ENCODE peak calls at places on chromosome 20, in seven cellular contexts. R is heart right ventricle, C is MCF 10A, M is mammary epithelial cell, I is upper lobe of right lung, A is lower leg skin, Y is neural progenitor cell. S is an unnamed sample.

GRCh38 chr20:57043091-57043490 is 223.3 kb downstream of the BMP7 start:
- DNase-seq in M (peak), Y (no peak), R (no peak), I (peak), C (peak), A (no peak), S (no peak)

GRCh38 chr20:33893314-33893713 is 82.2 kb downstream of the CHMP4B start:
- DNase-seq in A (no peak), I (no peak), R (no peak), M (peak), C (no peak), Y (no peak), S (no peak)

GRCh38 chr20:33474097-33474846 is 15.6 kb upstream of the CBFA2T2 start:
- DNase-seq in C (no peak), I (no peak), M (no peak), A (no peak), R (no peak), Y (no peak), S (no peak)

GRCh38 chr20:8438748-8439147 is 306.7 kb downstream of the PLCB1 start:
- DNase-seq in M (no peak), C (no peak), R (no peak), Y (no peak), I (no peak), A (no peak), S (no peak)

GRCh38 chr20:48688579-48688978 is 139.2 kb downstream of the PREX1 start:
- DNase-seq in R (no peak), Y (no peak), M (no peak), A (no peak), C (no peak), I (no peak), S (no peak)

GRCh38 chr20:7113577-7114466 is 346.3 kb downstream of the BMP2 start:
- DNase-seq in I (no peak), C (peak), Y (peak), R (peak), M (peak), A (no peak), S (peak)

GRCh38 chr20:38809942-38810341 is 4.4 kb downstream of the PPP1R16B start:
- DNase-seq in R (no peak), A (peak), I (no peak), Y (no peak), C (no peak), M (no peak), S (no peak)

GRCh38 chr20:58584051-58584824 is 66.8 kb upstream of the STX16 start:
- DNase-seq in C (no peak), R (no peak), Y (no peak), A (peak), M (no peak), I (no peak), S (no peak)

GRCh38 chr20:34637245-34638185 is 39.4 kb downstream of the PIGU start:
- DNase-seq in R (peak), A (peak), Y (no peak), I (no peak), C (peak), M (peak), S (no peak)

GRCh38 chr20:47878601-47879004 is 93.3 kb upstream of the SULF2 start:
- DNase-seq in C (no peak), R (no peak), A (peak), I (no peak), M (peak), Y (no peak), S (no peak)

GRCh38 chr20:57650756-57651483 is 30.7 kb upstream of the ZBP1 start:
- DNase-seq in M (no peak), R (peak), C (no peak), I (peak), A (peak), Y (no peak), S (no peak)

GRCh38 chr20:47973519-47974233 is 188.4 kb upstream of the SULF2 start:
- DNase-seq in Y (peak), I (no peak), C (no peak), A (no peak), M (no peak), R (peak), S (no peak)

GRCh38 chr20:58025233-58025632 is 203.2 kb downstream of the ANKRD60 start:
- DNase-seq in Y (no peak), M (no peak), A (peak), C (no peak), I (no peak), R (peak), S (no peak)

GRCh38 chr20:59705651-59706101 is 101.3 kb downstream of the PHACTR3 start:
- DNase-seq in R (no peak), Y (no peak), M (no peak), C (no peak), A (peak), I (no peak), S (no peak)

GRCh38 chr20:61343934-61344333 is 91.9 kb downstream of the CDH4 start:
- DNase-seq in I (no peak), M (no peak), A (no peak), Y (no peak), C (no peak), R (no peak), S (no peak)

GRCh38 chr20:58900292-58900931 is 47.9 kb downstream of the GNAS start:
- DNase-seq in R (no peak), A (no peak), C (no peak), I (no peak), M (no peak), Y (peak), S (no peak)

GRCh38 chr20:2208897-2209296 is 86.9 kb upstream of the TGM3 start:
- DNase-seq in M (no peak), C (no peak), Y (no peak), I (no peak), R (no peak), A (no peak), S (no peak)

GRCh38 chr20:36480456-36481048 is 60.8 kb upstream of the MYL9 start:
- DNase-seq in M (no peak), A (no peak), Y (no peak), R (no peak), C (no peak), I (no peak), S (no peak)

GRCh38 chr20:54167909-54168872 is 5.6 kb downstream of the CYP24A1 start:
- DNase-seq in C (peak), R (no peak), I (no peak), M (no peak), A (no peak), Y (no peak), S (no peak)

GRCh38 chr20:53652090-53652858 is 58.6 kb upstream of the ZNF217 start:
- DNase-seq in A (no peak), M (no peak), C (no peak), R (no peak), Y (no peak), I (no peak), S (no peak)

GRCh38 chr20:64101731-64102621 is 5.4 kb downstream of the NPBWR2 start:
- DNase-seq in Y (peak), M (no peak), R (no peak), A (peak), I (peak), C (no peak), S (no peak)

GRCh38 chr20:23340524-23340923 is 10.1 kb upstream of the NXT1 start:
- DNase-seq in A (peak), C (peak), I (no peak), Y (peak), M (peak), R (peak), S (peak)

GRCh38 chr20:35820715-35821114 is 48.9 kb downstream of the PHF20 start:
- DNase-seq in Y (no peak), I (peak), A (peak), C (peak), M (no peak), R (no peak), S (no peak)

GRCh38 chr20:15378151-15378550 is 1040.7 kb upstream of the FLRT3 start:
- DNase-seq in C (no peak), M (no peak), Y (no peak), I (no peak), A (no peak), R (no peak), S (no peak)

GRCh38 chr20:42046686-42047085 is 428.5 kb upstream of the CHD6 start:
- DNase-seq in M (no peak), I (no peak), R (no peak), Y (no peak), C (no peak), A (no peak), S (no peak)

GRCh38 chr20:42043921-42044320 is 425.7 kb upstream of the CHD6 start:
- DNase-seq in C (no peak), Y (no peak), A (no peak), M (no peak), R (no peak), I (no peak), S (no peak)

GRCh38 chr20:42041000-42041565 is 422.9 kb upstream of the CHD6 start:
- DNase-seq in C (no peak), M (no peak), A (no peak), I (no peak), Y (peak), R (no peak), S (no peak)
- TF ChIP-seq CTCF in C (no peak), M (no peak), A (no peak), I (no peak), Y (peak), R (no peak), S (no peak)

DNA sequence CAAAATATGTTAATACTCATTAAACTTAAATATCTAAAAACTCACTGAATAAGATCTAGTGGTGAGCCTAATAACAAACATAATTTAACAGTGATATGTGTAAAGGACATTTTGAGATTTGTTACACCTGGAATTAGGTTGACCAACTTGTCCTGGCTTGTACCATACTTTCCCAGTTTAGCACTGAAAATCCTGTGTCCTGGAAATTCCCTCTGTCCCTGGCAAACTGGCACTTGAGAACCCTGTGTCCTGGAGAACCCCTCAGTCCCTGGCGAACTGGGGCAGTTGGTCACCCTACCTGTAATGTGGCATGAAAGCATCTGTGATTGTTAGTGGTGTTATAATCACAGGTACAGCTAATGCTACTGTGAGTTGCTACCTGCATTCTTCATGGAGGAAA is 6.9 kb upstream of the PRND start:
- DNase-seq in M (peak), A (no peak), R (no peak), I (no peak), Y (no peak), C (no peak), S (no peak)
- TF ChIP-seq CTCF in M (no peak), A (no peak), R (no peak), I (no peak), Y (no peak), C (no peak), S (no peak)

DNA sequence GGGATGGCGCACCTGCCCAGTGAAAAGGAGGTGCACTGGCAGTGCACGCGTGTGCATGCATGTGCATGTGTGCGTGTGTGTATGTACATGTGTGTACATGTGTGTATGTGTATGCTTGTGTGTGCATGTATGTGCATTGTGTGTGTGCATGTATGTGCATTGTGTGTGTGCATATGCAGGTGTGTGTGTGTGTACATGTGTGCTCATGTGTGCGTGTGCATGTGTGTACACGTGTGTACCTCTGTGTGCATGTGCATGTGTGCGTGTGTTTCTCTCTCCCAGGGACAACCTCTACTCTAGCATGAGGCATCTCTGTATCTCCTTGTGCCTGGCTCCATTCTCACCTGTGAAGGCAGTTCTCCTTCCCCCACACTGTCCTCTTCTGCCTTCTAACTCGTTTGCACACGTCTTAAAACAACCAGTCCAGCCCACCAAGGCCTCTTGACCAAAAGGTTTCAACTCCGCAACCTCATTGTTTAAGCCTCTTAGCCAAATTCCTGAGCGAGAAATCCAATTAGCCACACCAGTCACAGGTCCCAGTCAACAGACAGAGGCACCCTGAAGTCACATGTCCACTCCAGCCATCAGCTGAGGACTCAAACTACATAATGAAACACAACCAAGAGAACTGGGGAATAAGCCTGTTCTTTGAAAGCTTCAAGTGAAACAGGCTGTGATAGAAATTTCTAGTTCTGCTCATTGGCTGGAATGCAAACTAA is 103.5 kb upstream of the PTPRT start:
- DNase-seq in M (no peak), R (no peak), C (no peak), Y (peak), I (no peak), A (peak), S (no peak)
- TF ChIP-seq CTCF in M (no peak), R (no peak), C (no peak), Y (no peak), I (no peak), A (no peak), S (no peak)

DNA sequence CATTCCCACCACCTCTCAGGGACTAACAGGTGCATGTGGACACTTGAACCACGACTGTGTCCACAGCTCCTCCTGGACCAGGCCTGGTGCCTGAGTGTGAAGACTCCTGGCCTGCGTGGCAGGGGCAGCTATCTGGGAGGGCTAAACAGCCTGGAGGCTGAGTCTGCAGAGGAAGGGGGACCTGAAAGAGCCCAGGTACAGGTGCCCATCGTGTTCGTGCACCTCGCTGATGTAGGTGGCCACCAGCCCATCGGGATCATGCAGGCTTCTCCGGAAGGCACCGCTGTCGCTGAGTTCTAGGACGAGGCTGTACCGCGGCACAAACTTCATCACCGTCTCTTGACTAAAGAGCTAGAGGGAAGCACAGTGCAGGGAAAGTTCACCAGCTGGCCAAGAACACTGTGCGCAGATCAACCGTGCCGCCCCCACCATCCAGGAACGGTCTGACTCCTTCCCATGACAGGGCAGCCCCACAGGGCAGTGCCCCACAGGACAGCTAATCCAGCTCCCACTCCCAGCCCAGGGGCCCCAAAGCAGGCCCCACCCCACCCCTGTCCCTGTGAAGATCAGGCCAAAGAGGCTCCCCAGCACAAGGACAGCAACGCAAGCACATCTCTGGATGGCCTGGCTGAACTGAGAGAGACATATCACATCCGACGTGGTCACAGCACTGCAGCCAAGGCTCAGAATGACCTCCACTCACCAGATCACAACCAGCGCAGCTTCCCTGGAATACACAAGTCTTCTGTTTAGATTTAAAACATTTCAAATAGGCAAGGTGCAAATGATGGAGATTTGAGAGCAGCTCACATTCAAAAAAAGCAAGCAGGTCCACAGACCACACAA is 14.8 kb downstream of the CST7 start:
- DNase-seq in C (no peak), R (no peak), Y (no peak), I (peak), A (peak), M (no peak), S (no peak)
- TF ChIP-seq CTCF in C (no peak), R (no peak), Y (no peak), I (no peak), A (no peak), M (no peak), S (no peak)

DNA sequence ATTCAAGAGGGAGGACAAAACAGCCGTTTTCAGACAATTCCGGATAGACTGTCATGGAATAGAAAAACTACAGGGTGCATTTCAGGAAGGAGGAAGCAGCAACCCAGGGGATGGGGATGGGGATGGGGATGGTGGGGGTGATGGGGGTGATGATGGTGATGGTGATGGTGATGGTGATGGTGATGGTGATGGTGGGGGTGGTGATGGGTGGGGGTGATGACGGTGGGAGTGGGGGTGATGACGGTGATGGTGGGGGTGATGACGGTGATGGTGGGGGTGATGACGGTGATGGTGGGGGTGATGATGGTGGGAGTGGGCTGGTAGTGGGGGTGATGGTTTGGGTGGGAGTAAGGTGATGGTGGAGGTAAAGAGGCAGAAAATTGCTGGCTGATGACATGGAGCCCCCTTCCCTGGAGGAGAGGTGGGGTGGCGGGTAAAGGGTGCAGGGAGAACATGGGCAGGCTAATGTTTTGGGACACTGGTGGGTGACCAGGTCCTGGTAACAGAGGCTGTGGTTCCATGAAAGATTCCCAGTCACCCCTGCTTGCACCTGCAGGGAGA is 17.5 kb downstream of the LAMA5 start:
- DNase-seq in C (no peak), M (no peak), R (no peak), I (no peak), Y (no peak), A (no peak), S (no peak)
- TF ChIP-seq CTCF in C (no peak), M (no peak), R (no peak), I (no peak), Y (no peak), A (no peak), S (no peak)